ENCODE peak calls at places on chromosomes 6 and 20, in four cellular contexts. W is Daoy, Q is bronchial epithelial cell, K is LHCN-M2. P is an unnamed sample.

GRCh38 chr20:32626859-32627636 is 41.9 kb upstream of the NOL4L start:
- DNase-seq in W (peak; percentile 35), Q (no peak), K (no peak), P (peak; percentile 53)

GRCh38 chr20:64112691-64113443 is 5.5 kb upstream of the NPBWR2 start:
- DNase-seq in W (no peak), Q (no peak), K (no peak), P (no peak)

GRCh38 chr6:10347561-10348327 is 67.1 kb downstream of the TFAP2A start:
- DNase-seq in W (peak; percentile 86), Q (peak; percentile 99), K (peak; percentile 71), P (peak; percentile 92)

GRCh38 chr20:32521780-32522524 is 63.2 kb downstream of the NOL4L start:
- DNase-seq in W (peak; percentile 71), Q (peak; percentile 22), K (peak; percentile 27), P (peak; percentile 39)

GRCh38 chr6:155177369-155177961 is 86.3 kb upstream of the CLDN20 start:
- DNase-seq in W (peak; percentile 51), Q (peak; percentile 61), K (peak; percentile 68), P (peak; percentile 73)

GRCh38 chr6:64040118-64040517 is 404.5 kb downstream of the PHF3 start:
- DNase-seq in W (no peak), Q (no peak), K (no peak), P (no peak)

GRCh38 chr6:25981529-25982263 is 19.1 kb downstream of the TRIM38 start:
- DNase-seq in W (no peak), Q (no peak), K (no peak), P (no peak)

GRCh38 chr6:130713144-130713543 is 114.1 kb upstream of the SMLR1 start:
- DNase-seq in W (no peak), Q (no peak), K (no peak), P (no peak)

GRCh38 chr6:113318553-113318952 is 538.6 kb upstream of the MARCKS start:
- DNase-seq in W (no peak), Q (peak; percentile 34), K (no peak), P (no peak)

GRCh38 chr20:19889011-19889953 is 127.9 kb upstream of the NAA20 start:
- DNase-seq in W (peak; percentile 60), Q (no peak), K (peak; percentile 63), P (peak; percentile 66)

GRCh38 chr6:25713802-25714201 is 40.7 kb upstream of the SLC17A4 start:
- DNase-seq in W (no peak), Q (peak; percentile 15), K (peak; percentile 41), P (no peak)

GRCh38 chr6:159996626-159997497 is 28.0 kb downstream of the IGF2R start:
- DNase-seq in W (no peak), Q (no peak), K (no peak), P (no peak)

GRCh38 chr6:104940238-104940880 is 16.5 kb upstream of the LIN28B start:
- DNase-seq in W (no peak), Q (no peak), K (no peak), P (no peak)

GRCh38 chr6:145017516-145017915 is 717.8 kb downstream of the EPM2A start:
- DNase-seq in W (peak; percentile 17), Q (peak; percentile 21), K (peak; percentile 34), P (no peak)

GRCh38 chr20:13671500-13672288 is 33.0 kb upstream of the TASP1 start:
- DNase-seq in W (no peak), Q (peak; percentile 50), K (peak; percentile 7), P (no peak)

GRCh38 chr6:142570221-142570671 is 268.4 kb downstream of the ADGRG6 start:
- DNase-seq in W (peak; percentile 25), Q (peak; percentile 89), K (peak; percentile 95), P (peak; percentile 28)

GRCh38 chr20:6081236-6081635 is 27.4 kb upstream of the LRRN4 start:
- DNase-seq in W (peak; percentile 14), Q (peak; percentile 27), K (peak; percentile 71), P (peak; percentile 55)

GRCh38 chr20:48933017-48933766 is 11.7 kb downstream of the ARFGEF2 start:
- DNase-seq in W (peak; percentile 7), Q (no peak), K (peak; percentile 61), P (peak; percentile 14)

GRCh38 chr20:56663660-56664059 is 34.6 kb downstream of the TFAP2C start:
- DNase-seq in W (no peak), Q (no peak), K (no peak), P (no peak)